ENCODE peak calls at places on chromosomes 6 and 20, in four cellular contexts. O is GM12878, F is HepG2, U is K562. Z is an unnamed sample.
A peak's percentile ranks its signal among the peaks of the same experiment; 100 is the strongest.

GRCh38 chr6:155549928-155550327 is 94.3 kb upstream of the NOX3 start:
- DNase-seq in O (no peak), F (no peak), U (no peak), Z (no peak)

GRCh38 chr6:158414900-158415299 is 102.6 kb downstream of the TULP4 start:
- DNase-seq in O (no peak), F (no peak), U (no peak), Z (no peak)

GRCh38 chr6:81568973-81569372 is 183.5 kb downstream of the TENT5A start:
- DNase-seq in O (no peak), F (no peak), U (no peak), Z (no peak)

GRCh38 chr20:20207872-20208271 is 155.5 kb downstream of the CFAP61 start:
- DNase-seq in O (peak; percentile 21), F (no peak), U (no peak), Z (no peak)

GRCh38 chr20:44153636-44154043 is 33.3 kb downstream of the JPH2 start:
- DNase-seq in O (no peak), F (no peak), U (no peak), Z (no peak)

GRCh38 chr6:396126-396520 is 4.6 kb downstream of the IRF4 start:
- DNase-seq in O (no peak), F (no peak), U (no peak), Z (no peak)

GRCh38 chr6:26385734-26386125 is 2.8 kb downstream of the BTN2A2 start:
- DNase-seq in O (no peak), F (no peak), U (no peak), Z (no peak)

GRCh38 chr6:25229671-25230321 is 49.4 kb upstream of the CARMIL1 start:
- DNase-seq in O (no peak), F (no peak), U (no peak), Z (no peak)

GRCh38 chr6:158047120-158047518 is 65.5 kb downstream of the SYNJ2 start:
- DNase-seq in O (no peak), F (no peak), U (no peak), Z (no peak)

GRCh38 chr20:50717974-50718761 is 13.2 kb upstream of the PARD6B start:
- DNase-seq in O (no peak), F (no peak), U (no peak), Z (no peak)

GRCh38 chr6:31692353-31692752 is 10.8 kb downstream of the ABHD16A start:
- DNase-seq in O (no peak), F (no peak), U (no peak), Z (no peak)

GRCh38 chr6:20312581-20312980 is 89.1 kb upstream of the E2F3 start:
- DNase-seq in O (no peak), F (no peak), U (no peak), Z (no peak)

GRCh38 chr20:12019677-12020076 is 102.0 kb downstream of the BTBD3 start:
- DNase-seq in O (no peak), F (no peak), U (no peak), Z (no peak)

GRCh38 chr6:150857062-150857905 is 8.2 kb upstream of the MTHFD1L start:
- DNase-seq in O (no peak), F (peak; percentile 15), U (no peak), Z (no peak)

GRCh38 chr20:1863296-1863695 is 31.9 kb upstream of the SIRPA start:
- DNase-seq in O (no peak), F (no peak), U (no peak), Z (no peak)

GRCh38 chr6:156845447-156845846 is 68.3 kb downstream of the ARID1B start:
- DNase-seq in O (no peak), F (peak; percentile 13), U (no peak), Z (no peak)

GRCh38 chr6:157428418-157429202 is 47.6 kb downstream of the ZDHHC14 start:
- DNase-seq in O (no peak), F (peak; percentile 73), U (peak; percentile 62), Z (no peak)

GRCh38 chr6:155250701-155251381 is 13.0 kb upstream of the CLDN20 start:
- DNase-seq in O (no peak), F (peak; percentile 23), U (no peak), Z (no peak)

GRCh38 chr6:77825204-77825603 is 172.4 kb downstream of the MEI4 start:
- DNase-seq in O (no peak), F (no peak), U (no peak), Z (no peak)

GRCh38 chr6:170166511-170167122 is 124.3 kb downstream of the DLL1 start:
- DNase-seq in O (no peak), F (no peak), U (no peak), Z (no peak)

GRCh38 chr20:33770005-33770404 is 38.2 kb downstream of the ZNF341 start:
- DNase-seq in O (no peak), F (no peak), U (no peak), Z (no peak)

GRCh38 chr20:24651171-24651972 is 181.9 kb downstream of the SYNDIG1 start:
- DNase-seq in O (no peak), F (no peak), U (no peak), Z (no peak)

GRCh38 chr6:55841341-55841740 is 34.0 kb downstream of the BMP5 start:
- DNase-seq in O (no peak), F (no peak), U (no peak), Z (no peak)

GRCh38 chr6:37137201-37137880 is 32.6 kb upstream of the PIM1 start:
- DNase-seq in O (no peak), F (peak; percentile 93), U (no peak), Z (peak; percentile 58)

GRCh38 chr6:31477521-31477920 is 20.4 kb upstream of the MICB start:
- DNase-seq in O (no peak), F (no peak), U (no peak), Z (no peak)

GRCh38 chr6:113540491-113540890 is 316.7 kb upstream of the MARCKS start:
- DNase-seq in O (no peak), F (no peak), U (no peak), Z (no peak)

GRCh38 chr6:113539202-113539601 is 317.9 kb upstream of the MARCKS start:
- DNase-seq in O (no peak), F (no peak), U (no peak), Z (no peak)
- TF ChIP-seq NFIC in O (no peak), F (no peak), U (no peak), Z (no peak)

DNA sequence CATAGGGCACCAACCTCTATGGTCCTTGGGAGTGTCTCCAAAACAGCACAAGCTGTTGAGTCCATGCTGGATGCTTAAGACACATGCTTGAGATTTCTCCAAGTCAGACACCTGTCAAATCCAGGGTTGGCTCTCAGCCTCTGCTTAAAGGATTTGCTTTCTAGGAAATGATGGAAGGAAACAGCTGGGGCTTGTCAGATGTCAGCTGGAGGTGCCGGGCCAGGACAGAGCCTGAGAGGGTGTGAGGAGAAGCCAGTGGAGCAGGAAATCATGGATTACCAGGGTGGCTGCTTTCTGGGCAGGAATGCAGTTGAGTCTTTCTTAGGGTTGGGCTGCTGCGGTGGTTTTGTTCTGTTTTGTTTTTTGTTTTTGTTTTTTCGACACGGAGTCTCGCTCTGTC is 83.0 kb upstream of the FAM184A start:
- DNase-seq in O (no peak), F (no peak), U (no peak), Z (no peak)
- H3K4me3 ChIP-seq in O (no peak overlapping the region), F (no peak overlapping the region), U (no peak overlapping the region), Z (no peak overlapping the region)

DNA sequence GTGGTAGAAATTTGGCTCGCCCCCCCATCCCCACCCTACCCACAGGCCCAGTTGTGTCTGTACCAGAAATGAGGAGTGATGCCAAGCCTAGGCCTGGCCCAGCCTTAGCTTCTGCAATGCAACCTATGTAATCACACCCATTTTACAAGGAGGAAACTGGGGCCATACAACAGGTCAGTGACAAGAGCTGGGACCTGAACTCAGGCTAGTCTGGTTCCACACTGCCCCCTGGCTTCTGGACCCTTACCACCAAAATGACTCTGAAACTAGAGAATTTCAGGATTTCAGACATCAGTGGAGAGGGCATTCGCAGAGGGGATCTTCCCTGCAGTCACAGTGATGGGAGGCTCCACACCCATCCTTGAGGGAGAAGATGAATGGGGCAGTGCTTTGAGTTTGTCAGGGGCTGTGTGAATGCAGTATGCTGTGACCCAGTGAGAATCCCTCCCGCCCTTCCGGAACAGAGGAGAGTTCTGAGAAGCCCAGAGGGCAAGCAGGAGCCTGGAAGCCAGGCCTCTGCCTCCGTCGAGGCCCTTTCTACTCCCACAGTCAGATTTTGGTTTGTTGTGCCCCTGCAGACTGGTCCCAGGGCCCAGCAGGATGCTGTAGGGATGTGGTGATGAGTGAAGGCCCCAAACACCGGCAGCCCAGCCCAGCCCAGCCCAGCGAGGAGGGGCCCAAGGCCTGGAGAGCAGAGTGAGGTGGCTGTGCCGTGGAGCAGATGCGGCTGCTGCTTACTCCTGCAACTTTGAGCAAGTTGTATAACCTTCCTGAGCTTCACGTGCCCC is 48.1 kb upstream of the MYL9 start:
- DNase-seq in O (no peak), F (no peak), U (peak; percentile 52), Z (peak; percentile 54)
- H3K9ac ChIP-seq in O (no peak overlapping the region), F (no peak overlapping the region), U (no peak overlapping the region), Z (no peak overlapping the region)

GRCh38 chr6:40997256-40997957 is 41.6 kb downstream of the UNC5CL start:
- DNase-seq in O (no peak), F (peak; percentile 95), U (peak; percentile 76), Z (no peak)
- TF ChIP-seq NFIC in O (no peak), F (no peak), U (no peak), Z (no peak)

GRCh38 chr20:62219101-62219991 is 732 bp downstream of the HRH3 start:
- DNase-seq in O (no peak), F (no peak), U (no peak), Z (peak; percentile 74)
- H3K4me3 ChIP-seq in O (no peak overlapping the region), F (peak overlapping the region; percentile 11), U (no peak overlapping the region), Z (peak overlapping the region; percentile 40)

GRCh38 chr20:17934141-17934862 is 34.3 kb downstream of the SNX5 start:
- DNase-seq in O (no peak), F (no peak), U (no peak), Z (no peak)
- H3K9ac ChIP-seq in O (no peak overlapping the region), F (no peak overlapping the region), U (no peak overlapping the region), Z (no peak overlapping the region)

GRCh38 chr20:21509079-21509596 is 4.7 kb downstream of the NKX2-2 start:
- DNase-seq in O (no peak), F (no peak), U (no peak), Z (no peak)
- TF ChIP-seq NFIC in O (no peak), F (no peak), U (no peak), Z (no peak)

GRCh38 chr6:89217308-89217999 is at the start of gene GABRR1:
- DNase-seq in O (no peak), F (no peak), U (no peak), Z (no peak)
- H3K4me3 ChIP-seq in O (no peak within 1 kb of the TSS), F (no peak within 1 kb of the TSS), U (no peak within 1 kb of the TSS), Z (no peak within 1 kb of the TSS)

DNA sequence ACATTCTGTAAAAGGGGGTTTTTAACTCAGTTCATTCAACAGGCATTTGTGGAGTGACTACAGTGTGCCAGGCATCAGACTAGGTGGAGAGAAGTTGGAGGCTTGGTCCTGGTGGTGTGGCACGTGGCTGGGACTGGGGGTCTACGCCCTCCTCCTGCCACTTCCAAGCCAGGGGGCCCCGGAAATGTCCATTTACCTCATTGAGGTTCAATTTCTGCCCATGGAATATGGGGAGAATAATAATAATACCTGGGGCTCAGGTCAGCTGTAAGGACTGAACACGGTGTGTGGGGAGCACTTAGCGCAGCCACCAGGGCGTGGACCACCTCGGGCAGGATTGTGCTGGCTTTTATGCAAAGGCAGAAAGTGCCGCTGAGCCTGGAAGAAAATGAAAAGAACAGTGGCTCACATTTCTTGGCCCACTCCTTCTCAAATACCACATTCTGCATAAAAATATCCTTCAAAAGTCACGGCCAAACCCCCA is 229.4 kb downstream of the ANKRD60 start:
- DNase-seq in O (no peak), F (no peak), U (no peak), Z (no peak)
- H3K9ac ChIP-seq in O (no peak overlapping the region), F (no peak overlapping the region), U (no peak overlapping the region), Z (no peak overlapping the region)

GRCh38 chr20:21508230-21509078 is 5.4 kb downstream of the NKX2-2 start:
- DNase-seq in O (no peak), F (no peak), U (no peak), Z (peak; percentile 20)
- TF ChIP-seq NFIC in O (no peak), F (no peak), U (no peak), Z (no peak)

Z was measured in SK-N-SH.